ENCODE peak calls at places on chromosomes 5 and 9, in six cellular contexts. One of them, this sample, is unnamed.

GRCh38 chr5:41118177-41118576 is 47.0 kb upstream of the MROH2B start:
- DNase-seq in T47D: no peak
- DNase-seq in ovary: no peak
- DNase-seq in myocyte: no peak
- DNase-seq in stimulated activated CD8-positive, alpha-beta memory T cell treated with anti-CD3 and anti-CD28 coated beads, Interleukin-2, amount 100 ng/mL, for 1 hour: no peak
- DNase-seq in HuH-7.5: no peak
- DNase-seq in this sample: no peak

GRCh38 chr9:127022913-127023665 is 99.3 kb downstream of the ANGPTL2 start:
- DNase-seq in T47D: no peak
- DNase-seq in ovary: peak
- DNase-seq in myocyte: peak
- DNase-seq in stimulated activated CD8-positive, alpha-beta memory T cell treated with anti-CD3 and anti-CD28 coated beads, Interleukin-2, amount 100 ng/mL, for 1 hour: no peak
- DNase-seq in HuH-7.5: no peak
- DNase-seq in this sample: no peak

GRCh38 chr5:168822745-168823281 is 243.6 kb upstream of the PANK3 start:
- DNase-seq in T47D: no peak
- DNase-seq in ovary: no peak
- DNase-seq in myocyte: no peak
- DNase-seq in stimulated activated CD8-positive, alpha-beta memory T cell treated with anti-CD3 and anti-CD28 coated beads, Interleukin-2, amount 100 ng/mL, for 1 hour: no peak
- DNase-seq in HuH-7.5: no peak
- DNase-seq in this sample: no peak

GRCh38 chr9:108271646-108272349 is 584.0 kb downstream of the ACTL7B start:
- DNase-seq in T47D: peak
- DNase-seq in ovary: no peak
- DNase-seq in myocyte: peak
- DNase-seq in stimulated activated CD8-positive, alpha-beta memory T cell treated with anti-CD3 and anti-CD28 coated beads, Interleukin-2, amount 100 ng/mL, for 1 hour: no peak
- DNase-seq in HuH-7.5: no peak
- DNase-seq in this sample: no peak

GRCh38 chr5:54251981-54252380 is 58.4 kb downstream of the ARL15 start:
- DNase-seq in T47D: no peak
- DNase-seq in ovary: no peak
- DNase-seq in myocyte: peak
- DNase-seq in stimulated activated CD8-positive, alpha-beta memory T cell treated with anti-CD3 and anti-CD28 coated beads, Interleukin-2, amount 100 ng/mL, for 1 hour: no peak
- DNase-seq in HuH-7.5: no peak
- DNase-seq in this sample: no peak

GRCh38 chr5:178279723-178280438 is 47.3 kb upstream of the PHYKPL start:
- DNase-seq in T47D: peak
- DNase-seq in ovary: peak
- DNase-seq in myocyte: peak
- DNase-seq in stimulated activated CD8-positive, alpha-beta memory T cell treated with anti-CD3 and anti-CD28 coated beads, Interleukin-2, amount 100 ng/mL, for 1 hour: peak
- DNase-seq in HuH-7.5: peak
- DNase-seq in this sample: peak

GRCh38 chr5:140381351-140381750 is 20.3 kb upstream of the ANKHD1 start:
- DNase-seq in T47D: no peak
- DNase-seq in ovary: no peak
- DNase-seq in myocyte: no peak
- DNase-seq in stimulated activated CD8-positive, alpha-beta memory T cell treated with anti-CD3 and anti-CD28 coated beads, Interleukin-2, amount 100 ng/mL, for 1 hour: no peak
- DNase-seq in HuH-7.5: no peak
- DNase-seq in this sample: no peak

GRCh38 chr5:146283344-146283761 is 55.3 kb upstream of the POU4F3 start:
- DNase-seq in T47D: no peak
- DNase-seq in ovary: no peak
- DNase-seq in myocyte: peak
- DNase-seq in stimulated activated CD8-positive, alpha-beta memory T cell treated with anti-CD3 and anti-CD28 coated beads, Interleukin-2, amount 100 ng/mL, for 1 hour: no peak
- DNase-seq in HuH-7.5: no peak
- DNase-seq in this sample: no peak

GRCh38 chr5:147887026-147887627 is 8.6 kb downstream of the SCGB3A2 start:
- DNase-seq in T47D: peak
- DNase-seq in ovary: no peak
- DNase-seq in myocyte: peak
- DNase-seq in stimulated activated CD8-positive, alpha-beta memory T cell treated with anti-CD3 and anti-CD28 coated beads, Interleukin-2, amount 100 ng/mL, for 1 hour: no peak
- DNase-seq in HuH-7.5: no peak
- DNase-seq in this sample: no peak

GRCh38 chr5:172322028-172322965 is 38.7 kb upstream of the UBTD2 start:
- DNase-seq in T47D: no peak
- DNase-seq in ovary: no peak
- DNase-seq in myocyte: peak
- DNase-seq in stimulated activated CD8-positive, alpha-beta memory T cell treated with anti-CD3 and anti-CD28 coated beads, Interleukin-2, amount 100 ng/mL, for 1 hour: no peak
- DNase-seq in HuH-7.5: no peak
- DNase-seq in this sample: no peak

GRCh38 chr9:94135222-94135621 is 51.0 kb downstream of the PTPDC1 start:
- DNase-seq in T47D: no peak
- DNase-seq in ovary: no peak
- DNase-seq in myocyte: no peak
- DNase-seq in stimulated activated CD8-positive, alpha-beta memory T cell treated with anti-CD3 and anti-CD28 coated beads, Interleukin-2, amount 100 ng/mL, for 1 hour: no peak
- DNase-seq in HuH-7.5: no peak
- DNase-seq in this sample: no peak

GRCh38 chr9:111036068-111036789 is 2.0 kb downstream of the LPAR1 start:
- DNase-seq in T47D: no peak
- DNase-seq in ovary: peak
- DNase-seq in myocyte: peak
- DNase-seq in stimulated activated CD8-positive, alpha-beta memory T cell treated with anti-CD3 and anti-CD28 coated beads, Interleukin-2, amount 100 ng/mL, for 1 hour: no peak
- DNase-seq in HuH-7.5: no peak
- DNase-seq in this sample: no peak

GRCh38 chr5:57291903-57292302 is 118.0 kb downstream of the GPBP1 start:
- DNase-seq in T47D: no peak
- DNase-seq in ovary: no peak
- DNase-seq in myocyte: no peak
- DNase-seq in stimulated activated CD8-positive, alpha-beta memory T cell treated with anti-CD3 and anti-CD28 coated beads, Interleukin-2, amount 100 ng/mL, for 1 hour: no peak
- DNase-seq in HuH-7.5: no peak
- DNase-seq in this sample: no peak

GRCh38 chr9:6715755-6716643 is 41.8 kb upstream of the KDM4C start:
- DNase-seq in T47D: no peak
- DNase-seq in ovary: peak
- DNase-seq in myocyte: peak
- DNase-seq in stimulated activated CD8-positive, alpha-beta memory T cell treated with anti-CD3 and anti-CD28 coated beads, Interleukin-2, amount 100 ng/mL, for 1 hour: peak
- DNase-seq in HuH-7.5: peak
- DNase-seq in this sample: no peak

GRCh38 chr5:149930060-149930753 is 14.4 kb downstream of the PDE6A start:
- DNase-seq in T47D: no peak
- DNase-seq in ovary: no peak
- DNase-seq in myocyte: no peak
- DNase-seq in stimulated activated CD8-positive, alpha-beta memory T cell treated with anti-CD3 and anti-CD28 coated beads, Interleukin-2, amount 100 ng/mL, for 1 hour: no peak
- DNase-seq in HuH-7.5: no peak
- DNase-seq in this sample: no peak

GRCh38 chr5:31119938-31120641 is 73.4 kb upstream of the CDH6 start:
- DNase-seq in T47D: no peak
- DNase-seq in ovary: no peak
- DNase-seq in myocyte: no peak
- DNase-seq in stimulated activated CD8-positive, alpha-beta memory T cell treated with anti-CD3 and anti-CD28 coated beads, Interleukin-2, amount 100 ng/mL, for 1 hour: no peak
- DNase-seq in HuH-7.5: no peak
- DNase-seq in this sample: no peak